ENCODE peak calls at places on chromosomes 2 and 18, in six cellular contexts. A is HCT116; T is astrocyte; R is suprapubic skin; L is naive thymus-derived CD4-positive, alpha-beta T cell; D is heart left ventricle. Z is an unnamed sample. For H3K4me1, the result is how much of the 10 kb centered on the place peaks cover.

GRCh38 chr2:109436635-109437225 is 177.0 kb downstream of the SEPTIN10 start:
- DNase-seq in A (no peak), T (no peak), R (no peak), L (no peak), D (peak), Z (no peak)

GRCh38 chr18:48319796-48320638 is 89.2 kb downstream of the ZBTB7C start:
- DNase-seq in A (no peak), T (peak), R (no peak), L (no peak), D (no peak), Z (no peak)

GRCh38 chr2:199085201-199085750 is 372.5 kb downstream of the SATB2 start:
- DNase-seq in A (no peak), T (peak), R (no peak), L (no peak), D (no peak), Z (no peak)

GRCh38 chr2:72830273-72830672 is 4.4 kb upstream of the EXOC6B start:
- DNase-seq in A (no peak), T (no peak), R (no peak), L (no peak), D (no peak), Z (no peak)

GRCh38 chr2:72138921-72139381 is 8.7 kb downstream of the CYP26B1 start:
- DNase-seq in A (no peak), T (peak), R (peak), L (no peak), D (peak), Z (no peak)

GRCh38 chr2:178825183-178825582 is 18.0 kb upstream of the TTN start:
- DNase-seq in A (no peak), T (peak), R (no peak), L (no peak), D (no peak), Z (no peak)

GRCh38 chr2:147030966-147031760 is 813.7 kb upstream of the ACVR2A start:
- DNase-seq in A (peak), T (peak), R (no peak), L (no peak), D (no peak), Z (no peak)

GRCh38 chr2:132542953-132543569 is 126.5 kb downstream of the GPR39 start:
- DNase-seq in A (no peak), T (no peak), R (no peak), L (no peak), D (no peak), Z (no peak)

GRCh38 chr2:45883601-45884000 is 232.1 kb downstream of the PRKCE start:
- DNase-seq in A (no peak), T (no peak), R (no peak), L (no peak), D (no peak), Z (no peak)

GRCh38 chr2:97844311-97844859 is 131.0 kb downstream of the ZAP70 start:
- DNase-seq in A (no peak), T (no peak), R (no peak), L (no peak), D (no peak), Z (no peak)

GRCh38 chr18:23810396-23810795 is 121.1 kb downstream of the LAMA3 start:
- DNase-seq in A (no peak), T (no peak), R (no peak), L (peak), D (no peak), Z (peak)

GRCh38 chr2:43251171-43251731 is 24.8 kb upstream of the ZFP36L2 start:
- DNase-seq in A (no peak), T (peak), R (no peak), L (no peak), D (no peak), Z (no peak)

GRCh38 chr18:58762781-58763171 is 91.5 kb downstream of the MALT1 start:
- DNase-seq in A (no peak), T (no peak), R (no peak), L (no peak), D (no peak), Z (no peak)

GRCh38 chr2:227228061-227228667 is 63.7 kb downstream of the COL4A3 start:
- DNase-seq in A (no peak), T (no peak), R (no peak), L (no peak), D (peak), Z (no peak)

GRCh38 chr2:207625014-207625755 is at the start of gene METTL21A:
- DNase-seq in A (peak), T (peak), R (peak), L (peak), D (peak), Z (peak)

GRCh38 chr2:35292269-35292668 is 1063.3 kb upstream of the CRIM1 start:
- DNase-seq in A (no peak), T (no peak), R (no peak), L (no peak), D (no peak), Z (no peak)

GRCh38 chr2:78992807-78993517 is 32.5 kb upstream of the REG3G start:
- DNase-seq in A (no peak), T (no peak), R (no peak), L (no peak), D (no peak), Z (no peak)

GRCh38 chr2:86498468-86499260 is 57.5 kb downstream of the KDM3A start:
- DNase-seq in A (no peak), T (no peak), R (no peak), L (no peak), D (no peak), Z (no peak)

GRCh38 chr2:130336150-130336876 is 6.4 kb upstream of the IMP4 start:
- DNase-seq in A (no peak), T (no peak), R (no peak), L (no peak), D (no peak), Z (no peak)

GRCh38 chr2:2233171-2233826 is 97.8 kb downstream of the MYT1L start:
- DNase-seq in A (no peak), T (no peak), R (no peak), L (no peak), D (no peak), Z (no peak)

GRCh38 chr2:75828826-75829225 is 118.1 kb upstream of the GCFC2 start:
- DNase-seq in A (no peak), T (no peak), R (no peak), L (no peak), D (no peak), Z (no peak)

GRCh38 chr2:241796209-241796608 is 12.8 kb upstream of the NEU4 start:
- DNase-seq in A (no peak), T (no peak), R (no peak), L (no peak), D (no peak), Z (no peak)

GRCh38 chr2:1831617-1831970 is 87.3 kb upstream of the PXDN start:
- DNase-seq in A (no peak), T (no peak), R (no peak), L (no peak), D (no peak), Z (no peak)

GRCh38 chr2:72819501-72819900 is 6.3 kb downstream of the EXOC6B start:
- DNase-seq in A (no peak), T (no peak), R (no peak), L (no peak), D (no peak), Z (no peak)

GRCh38 chr2:240983361-240983995 is 14.9 kb upstream of the SNED1 start:
- DNase-seq in A (peak), T (peak), R (peak), L (peak), D (peak), Z (peak)

GRCh38 chr2:142944264-142944663 is 66.8 kb downstream of the KYNU start:
- DNase-seq in A (no peak), T (peak), R (no peak), L (no peak), D (no peak), Z (no peak)

GRCh38 chr2:234334146-234334545 is 162.7 kb downstream of the ARL4C start:
- DNase-seq in A (no peak), T (no peak), R (no peak), L (no peak), D (no peak), Z (no peak)

GRCh38 chr18:74521068-74521725 is 13.1 kb upstream of the CNDP1 start:
- DNase-seq in A (no peak), T (no peak), R (no peak), L (no peak), D (no peak), Z (no peak)

GRCh38 chr18:23689031-23689615 is at the start of gene LAMA3:
- DNase-seq in A (no peak), T (no peak), R (no peak), L (peak), D (peak), Z (peak)

DNA sequence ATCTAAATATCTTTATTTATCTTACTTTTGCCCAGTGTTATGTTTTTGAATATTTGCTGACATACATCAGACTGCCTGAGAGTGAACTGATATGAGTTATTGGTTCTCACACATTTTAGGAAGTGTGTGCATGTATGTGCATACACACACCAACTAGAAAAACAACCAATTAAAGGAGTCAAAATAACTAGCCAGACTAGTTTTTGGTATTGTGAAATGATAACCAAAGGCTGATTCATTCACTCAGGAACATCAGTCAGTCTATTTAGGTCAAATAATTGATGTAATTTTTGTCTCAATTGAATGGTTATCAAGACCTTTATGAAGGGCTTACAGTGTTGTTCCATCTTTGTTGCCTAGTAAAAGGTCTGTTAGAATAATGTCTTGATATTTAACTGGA is 369.3 kb upstream of the VRK2 start:
- DNase-seq in A (no peak), T (no peak), R (no peak), L (no peak), D (no peak), Z (no peak)
- H3K4me1 ChIP-seq in A (under half), T (under half), R (under half), L (under half), D (under half), Z (under half)

GRCh38 chr2:11745613-11746375 is 638 bp upstream of the LPIN1 start:
- DNase-seq in A (no peak), T (no peak), R (no peak), L (no peak), D (no peak), Z (no peak)

GRCh38 chr2:11744631-11745394 is 1.6 kb upstream of the LPIN1 start:
- DNase-seq in A (peak), T (peak), R (no peak), L (peak), D (no peak), Z (peak)

GRCh38 chr2:11746376-11746806 is at the start of gene LPIN1:
- DNase-seq in A (peak), T (peak), R (peak), L (peak), D (peak), Z (peak)

GRCh38 chr2:11748018-11748860 is 1.8 kb downstream of the LPIN1 start:
- DNase-seq in A (no peak), T (no peak), R (no peak), L (no peak), D (no peak), Z (no peak)

DNA sequence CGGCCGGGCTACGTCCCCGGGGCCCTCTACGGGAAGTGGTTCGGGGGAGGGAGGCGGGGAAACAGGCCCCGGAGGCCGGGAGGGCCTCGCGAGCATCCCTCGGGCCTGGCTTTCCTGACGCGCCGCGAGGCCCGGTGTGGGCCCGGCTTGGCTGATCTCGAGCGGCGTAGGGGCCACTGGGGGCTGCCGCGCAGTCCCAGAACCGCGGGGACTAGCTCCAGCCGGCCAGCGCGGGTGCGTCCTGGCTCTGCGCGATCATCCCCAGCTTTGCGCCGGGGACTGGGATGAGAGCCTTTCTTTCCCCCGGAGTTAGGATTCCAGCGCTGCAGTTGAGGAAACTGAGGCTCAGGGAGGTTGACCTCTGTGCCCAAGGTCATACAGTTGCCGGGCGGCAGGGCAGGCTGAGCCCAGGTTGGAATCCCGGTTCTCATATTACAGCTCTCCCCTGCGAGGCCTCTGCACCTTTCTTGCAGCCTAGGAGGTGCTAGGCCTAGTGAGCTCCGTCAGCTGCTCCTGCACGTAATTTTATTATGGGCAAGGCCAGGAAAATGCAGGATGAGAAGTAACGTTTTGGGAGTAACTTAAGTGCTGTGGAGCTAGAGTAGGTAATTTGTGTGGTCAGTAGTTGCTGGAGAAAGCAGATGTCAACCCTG is 501 bp downstream of the LPIN1 start:
- DNase-seq in A (no peak), T (peak), R (no peak), L (no peak), D (no peak), Z (peak)
- H3K4me1 ChIP-seq in A (half or more), T (under half), R (half or more), L (half or more), D (under half), Z (half or more)

GRCh38 chr2:6880200-6880733 is 2.7 kb downstream of the RSAD2 start:
- DNase-seq in A (no peak), T (no peak), R (no peak), L (peak), D (no peak), Z (peak)
- H3K4me1 ChIP-seq in A (under half), T (under half), R (under half), L (under half), D (under half), Z (half or more)

DNA sequence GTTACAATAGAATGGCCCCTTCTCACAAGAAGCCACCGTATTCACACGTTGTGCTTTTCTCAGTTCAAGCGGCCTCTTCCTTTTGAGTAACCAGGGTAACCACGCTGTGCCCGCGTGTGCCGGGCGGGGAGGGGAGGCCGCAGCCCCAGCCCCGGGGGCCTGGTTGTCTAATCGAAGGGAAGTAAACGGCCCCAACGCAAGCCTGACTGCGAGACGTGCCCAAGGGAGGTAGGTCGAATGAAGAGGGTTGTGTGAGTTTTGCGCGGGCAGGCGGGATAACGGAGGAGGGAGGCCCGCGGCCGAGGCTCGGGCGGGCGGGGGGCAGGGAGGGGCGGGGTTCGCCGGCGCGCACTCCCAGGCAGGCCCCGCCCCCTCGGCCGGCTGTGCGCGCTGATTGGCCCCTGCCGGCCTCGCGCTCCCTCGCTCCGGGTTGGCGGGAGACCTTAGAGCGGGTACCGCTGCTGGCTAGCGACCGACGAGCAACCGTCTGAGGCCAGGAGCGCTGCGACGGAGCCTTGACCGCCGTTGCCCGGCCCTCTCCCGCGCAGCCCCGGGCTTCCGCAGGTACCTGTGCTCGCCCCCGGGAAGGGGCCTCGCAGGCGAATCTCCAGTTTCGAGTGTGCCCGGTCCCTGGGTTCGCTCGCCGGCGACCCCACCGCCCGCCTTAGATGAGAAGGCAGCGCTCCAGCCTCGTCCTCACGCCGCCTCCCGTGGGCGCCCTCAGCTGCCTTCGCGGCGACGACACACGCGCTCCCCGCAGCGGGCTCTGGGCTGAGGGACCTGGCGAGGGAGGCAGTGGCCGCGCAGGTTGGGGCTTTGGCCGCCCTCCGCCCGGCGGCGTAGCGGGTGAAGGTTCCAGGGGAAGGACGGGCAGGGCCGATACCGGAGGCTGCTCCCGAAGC is at the start of gene SPDYA:
- DNase-seq in A (no peak), T (peak), R (no peak), L (peak), D (peak), Z (peak)
- H3K4me1 ChIP-seq in A (under half), T (under half), R (under half), L (under half), D (under half), Z (under half)

DNA sequence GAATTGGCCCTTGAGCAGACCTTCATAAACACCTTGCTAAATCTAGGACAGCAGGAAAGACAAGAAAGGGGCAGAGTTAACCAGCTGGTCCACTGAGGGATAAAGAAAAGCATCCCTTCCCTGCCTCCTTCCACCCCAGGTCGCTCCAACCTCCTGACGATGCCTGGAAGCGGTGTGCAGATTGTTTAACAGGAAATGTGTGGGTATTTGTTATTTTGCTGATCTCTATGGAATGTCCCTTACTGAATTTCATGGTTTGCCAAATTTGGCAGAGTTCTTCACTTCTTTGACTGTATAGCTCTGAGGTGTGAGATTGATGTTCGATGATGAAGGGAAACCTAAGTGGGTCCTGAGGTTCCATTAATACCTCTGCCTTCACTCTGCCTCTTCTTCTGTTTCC is 72.9 kb downstream of the MAP3K20 start:
- DNase-seq in A (no peak), T (peak), R (no peak), L (no peak), D (no peak), Z (no peak)
- H3K4me1 ChIP-seq in A (half or more), T (under half), R (under half), L (under half), D (under half), Z (under half)

GRCh38 chr2:25328152-25329085 is 13.3 kb downstream of the DNMT3A start:
- DNase-seq in A (no peak), T (no peak), R (no peak), L (no peak), D (peak), Z (no peak)
- H3K4me1 ChIP-seq in A (under half), T (under half), R (half or more), L (under half), D (under half), Z (under half)

DNA sequence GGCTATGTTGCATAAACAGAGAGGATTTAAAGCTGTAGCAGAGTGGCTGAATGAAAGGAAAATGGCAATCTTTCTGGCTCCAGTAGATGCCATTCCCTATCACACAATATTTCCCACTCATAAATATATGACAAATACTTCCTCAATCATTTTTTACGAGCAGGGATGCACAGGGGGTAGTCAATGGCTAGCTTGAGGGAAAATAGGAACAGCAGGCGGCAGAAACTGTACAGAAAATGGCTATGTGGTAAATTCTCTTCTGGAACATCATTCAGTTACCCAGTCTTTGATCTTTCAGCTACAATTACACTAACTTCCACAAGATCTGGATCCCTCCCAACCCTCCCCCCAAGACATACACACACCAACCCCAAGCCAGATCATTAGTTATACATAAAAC is 127.2 kb downstream of the OLA1 start:
- DNase-seq in A (peak), T (no peak), R (no peak), L (no peak), D (no peak), Z (no peak)
- H3K4me1 ChIP-seq in A (half or more), T (under half), R (under half), L (under half), D (under half), Z (under half)

Z was measured in CD4-positive, alpha-beta memory T cell.